ENCODE peak calls at places on chromosomes 12 and 14, in nine cellular contexts. One of them, this sample, is unnamed.

GRCh38 chr14:99790978-99791376 is 2.2 kb upstream of the EML1 start:
- DNase-seq in EL: no peak
- DNase-seq in nephron progenitor cell: no peak
- DNase-seq in GM23248: no peak
- DNase-seq in COLO829: no peak
- DNase-seq in smooth muscle cell of the brain vasculature: no peak
- DNase-seq in astrocyte of the spinal cord: no peak
- DNase-seq in T-helper 17 cell: no peak
- DNase-seq in right lobe of liver: peak
- DNase-seq in this sample: no peak

GRCh38 chr12:3252416-3252815 is 175.2 kb downstream of the TSPAN9 start:
- DNase-seq in EL: no peak
- DNase-seq in nephron progenitor cell: no peak
- DNase-seq in GM23248: peak
- DNase-seq in COLO829: no peak
- DNase-seq in smooth muscle cell of the brain vasculature: no peak
- DNase-seq in astrocyte of the spinal cord: peak
- DNase-seq in T-helper 17 cell: no peak
- DNase-seq in right lobe of liver: peak
- DNase-seq in this sample: no peak

GRCh38 chr12:45268672-45269406 is 52.9 kb downstream of the ANO6 start:
- DNase-seq in EL: peak
- DNase-seq in nephron progenitor cell: peak
- DNase-seq in GM23248: peak
- DNase-seq in COLO829: peak
- DNase-seq in smooth muscle cell of the brain vasculature: no peak
- DNase-seq in astrocyte of the spinal cord: peak
- DNase-seq in T-helper 17 cell: no peak
- DNase-seq in right lobe of liver: peak
- DNase-seq in this sample: no peak

GRCh38 chr12:124663771-124664366 is 96.5 kb upstream of the NCOR2 start:
- DNase-seq in EL: no peak
- DNase-seq in nephron progenitor cell: no peak
- DNase-seq in GM23248: no peak
- DNase-seq in COLO829: peak
- DNase-seq in smooth muscle cell of the brain vasculature: no peak
- DNase-seq in astrocyte of the spinal cord: peak
- DNase-seq in T-helper 17 cell: no peak
- DNase-seq in right lobe of liver: no peak
- DNase-seq in this sample: no peak

GRCh38 chr14:71996615-71997014 is 64.4 kb downstream of the RGS6 start:
- DNase-seq in EL: no peak
- DNase-seq in nephron progenitor cell: no peak
- DNase-seq in GM23248: no peak
- DNase-seq in COLO829: no peak
- DNase-seq in smooth muscle cell of the brain vasculature: no peak
- DNase-seq in astrocyte of the spinal cord: no peak
- DNase-seq in T-helper 17 cell: no peak
- DNase-seq in right lobe of liver: no peak
- DNase-seq in this sample: no peak

GRCh38 chr12:116666305-116666673 is 71.6 kb downstream of the SPRING1 start:
- DNase-seq in EL: no peak
- DNase-seq in nephron progenitor cell: no peak
- DNase-seq in GM23248: no peak
- DNase-seq in COLO829: no peak
- DNase-seq in smooth muscle cell of the brain vasculature: no peak
- DNase-seq in astrocyte of the spinal cord: no peak
- DNase-seq in T-helper 17 cell: no peak
- DNase-seq in right lobe of liver: no peak
- DNase-seq in this sample: no peak

GRCh38 chr12:108567388-108567787 is 5.0 kb downstream of the ISCU start:
- DNase-seq in EL: no peak
- DNase-seq in nephron progenitor cell: no peak
- DNase-seq in GM23248: no peak
- DNase-seq in COLO829: no peak
- DNase-seq in smooth muscle cell of the brain vasculature: no peak
- DNase-seq in astrocyte of the spinal cord: no peak
- DNase-seq in T-helper 17 cell: no peak
- DNase-seq in right lobe of liver: no peak
- DNase-seq in this sample: no peak

GRCh38 chr14:93903342-93904184 is 23.6 kb upstream of the FAM181A start:
- DNase-seq in EL: no peak
- DNase-seq in nephron progenitor cell: peak
- DNase-seq in GM23248: peak
- DNase-seq in COLO829: no peak
- DNase-seq in smooth muscle cell of the brain vasculature: no peak
- DNase-seq in astrocyte of the spinal cord: no peak
- DNase-seq in T-helper 17 cell: no peak
- DNase-seq in right lobe of liver: no peak
- DNase-seq in this sample: no peak

GRCh38 chr12:38905480-38906351 is at the start of gene CPNE8:
- DNase-seq in EL: no peak
- DNase-seq in nephron progenitor cell: peak
- DNase-seq in GM23248: peak
- DNase-seq in COLO829: peak
- DNase-seq in smooth muscle cell of the brain vasculature: no peak
- DNase-seq in astrocyte of the spinal cord: peak
- DNase-seq in T-helper 17 cell: peak
- DNase-seq in right lobe of liver: peak
- DNase-seq in this sample: peak

GRCh38 chr12:61291647-61292046 is 968.6 kb upstream of the USP15 start:
- DNase-seq in EL: no peak
- DNase-seq in nephron progenitor cell: no peak
- DNase-seq in GM23248: no peak
- DNase-seq in COLO829: no peak
- DNase-seq in smooth muscle cell of the brain vasculature: no peak
- DNase-seq in astrocyte of the spinal cord: peak
- DNase-seq in T-helper 17 cell: no peak
- DNase-seq in right lobe of liver: no peak
- DNase-seq in this sample: no peak

GRCh38 chr12:109680521-109681030 is 33.0 kb upstream of the FAM222A start:
- DNase-seq in EL: no peak
- DNase-seq in nephron progenitor cell: no peak
- DNase-seq in GM23248: no peak
- DNase-seq in COLO829: no peak
- DNase-seq in smooth muscle cell of the brain vasculature: no peak
- DNase-seq in astrocyte of the spinal cord: no peak
- DNase-seq in T-helper 17 cell: no peak
- DNase-seq in right lobe of liver: peak
- DNase-seq in this sample: no peak

GRCh38 chr14:75875958-75876357 is 105.8 kb downstream of the TGFB3 start:
- DNase-seq in EL: no peak
- DNase-seq in nephron progenitor cell: no peak
- DNase-seq in GM23248: no peak
- DNase-seq in COLO829: no peak
- DNase-seq in smooth muscle cell of the brain vasculature: no peak
- DNase-seq in astrocyte of the spinal cord: no peak
- DNase-seq in T-helper 17 cell: no peak
- DNase-seq in right lobe of liver: no peak
- DNase-seq in this sample: no peak

GRCh38 chr14:60721331-60722162 is 2.6 kb downstream of the SIX4 start:
- DNase-seq in EL: peak
- DNase-seq in nephron progenitor cell: peak
- DNase-seq in GM23248: peak
- DNase-seq in COLO829: no peak
- DNase-seq in smooth muscle cell of the brain vasculature: no peak
- DNase-seq in astrocyte of the spinal cord: peak
- DNase-seq in T-helper 17 cell: peak
- DNase-seq in right lobe of liver: peak
- DNase-seq in this sample: peak

GRCh38 chr14:24411468-24412454 is 13.0 kb downstream of the NYNRIN start:
- DNase-seq in EL: peak
- DNase-seq in nephron progenitor cell: no peak
- DNase-seq in GM23248: peak
- DNase-seq in COLO829: peak
- DNase-seq in smooth muscle cell of the brain vasculature: no peak
- DNase-seq in astrocyte of the spinal cord: peak
- DNase-seq in T-helper 17 cell: no peak
- DNase-seq in right lobe of liver: no peak
- DNase-seq in this sample: peak

GRCh38 chr14:72291908-72292688 is 359.9 kb downstream of the RGS6 start:
- DNase-seq in EL: peak
- DNase-seq in nephron progenitor cell: peak
- DNase-seq in GM23248: peak
- DNase-seq in COLO829: peak
- DNase-seq in smooth muscle cell of the brain vasculature: peak
- DNase-seq in astrocyte of the spinal cord: peak
- DNase-seq in T-helper 17 cell: no peak
- DNase-seq in right lobe of liver: no peak
- DNase-seq in this sample: peak

GRCh38 chr12:47709277-47710048 is 3.6 kb upstream of the RPAP3 start:
- DNase-seq in EL: no peak
- DNase-seq in nephron progenitor cell: no peak
- DNase-seq in GM23248: peak
- DNase-seq in COLO829: no peak
- DNase-seq in smooth muscle cell of the brain vasculature: no peak
- DNase-seq in astrocyte of the spinal cord: no peak
- DNase-seq in T-helper 17 cell: no peak
- DNase-seq in right lobe of liver: no peak
- DNase-seq in this sample: no peak

GRCh38 chr12:104632724-104633181 is 176.0 kb downstream of the CHST11 start:
- DNase-seq in EL: no peak
- DNase-seq in nephron progenitor cell: no peak
- DNase-seq in GM23248: peak
- DNase-seq in COLO829: no peak
- DNase-seq in smooth muscle cell of the brain vasculature: peak
- DNase-seq in astrocyte of the spinal cord: peak
- DNase-seq in T-helper 17 cell: no peak
- DNase-seq in right lobe of liver: no peak
- DNase-seq in this sample: no peak

GRCh38 chr14:77485901-77486678 is 12.5 kb downstream of the ISM2 start:
- DNase-seq in EL: peak
- DNase-seq in nephron progenitor cell: no peak
- DNase-seq in GM23248: peak
- DNase-seq in COLO829: no peak
- DNase-seq in smooth muscle cell of the brain vasculature: no peak
- DNase-seq in astrocyte of the spinal cord: peak
- DNase-seq in T-helper 17 cell: no peak
- DNase-seq in right lobe of liver: no peak
- DNase-seq in this sample: no peak

GRCh38 chr12:63298386-63298930 is 147.5 kb upstream of the AVPR1A start:
- DNase-seq in EL: no peak
- DNase-seq in nephron progenitor cell: no peak
- DNase-seq in GM23248: no peak
- DNase-seq in COLO829: no peak
- DNase-seq in smooth muscle cell of the brain vasculature: no peak
- DNase-seq in astrocyte of the spinal cord: no peak
- DNase-seq in T-helper 17 cell: no peak
- DNase-seq in right lobe of liver: no peak
- DNase-seq in this sample: no peak

This sample was measured in neuronal stem cell.